ENCODE peak calls at places on chromosome 5, in six cellular contexts. X is bronchial epithelial cell; P is effector memory CD8-positive, alpha-beta T cell; W is upper lobe of right lung; U is Kasumi-1; T is vagina. G is an unnamed sample.

GRCh38 chr5:82641362-82641988 is 363.3 kb upstream of the RPS23 start:
- DNase-seq in P (peak), T (no peak), U (peak), X (peak), W (no peak), G (peak)

GRCh38 chr5:1668141-1668721 is 131.4 kb downstream of the MRPL36 start:
- DNase-seq in P (no peak), X (no peak), W (no peak), U (no peak), T (no peak), G (peak)

GRCh38 chr5:891837-892389 is 688 bp downstream of the BRD9 start:
- DNase-seq in W (no peak), P (no peak), U (peak), X (peak), T (no peak), G (no peak)

GRCh38 chr5:57566914-57567313 is 84.3 kb upstream of the ACTBL2 start:
- DNase-seq in U (no peak), X (peak), W (no peak), T (no peak), P (no peak), G (no peak)

GRCh38 chr5:174680901-174681565 is 43.3 kb upstream of the MSX2 start:
- DNase-seq in X (no peak), P (no peak), U (no peak), T (no peak), W (no peak), G (no peak)

GRCh38 chr5:148455055-148455675 is 71.4 kb downstream of the FBXO38 start:
- DNase-seq in X (peak), P (no peak), W (no peak), U (no peak), T (no peak), G (no peak)

GRCh38 chr5:172123269-172123692 is 64.7 kb downstream of the STK10 start:
- DNase-seq in W (no peak), X (peak), P (no peak), U (no peak), T (no peak), G (peak)

GRCh38 chr5:132410451-132411381 is 41.2 kb downstream of the SLC22A5 start:
- DNase-seq in W (peak), U (peak), X (no peak), P (peak), T (no peak), G (peak)

GRCh38 chr5:112186401-112186990 is 232.6 kb downstream of the EPB41L4A start:
- DNase-seq in W (no peak), U (peak), X (peak), P (no peak), T (no peak), G (peak)

GRCh38 chr5:56557198-56557597 is 258.2 kb upstream of the MAP3K1 start:
- DNase-seq in T (no peak), W (no peak), U (no peak), X (peak), P (no peak), G (no peak)

GRCh38 chr5:41921874-41922273 is 3.2 kb upstream of the FBXO4 start:
- DNase-seq in P (no peak), U (no peak), X (peak), W (no peak), T (no peak), G (no peak)

GRCh38 chr5:56286015-56286992 is 53.2 kb upstream of the ANKRD55 start:
- DNase-seq in T (no peak), P (no peak), X (no peak), W (no peak), U (no peak), G (no peak)

GRCh38 chr5:88518131-88519016 is 249.7 kb upstream of the TMEM161B start:
- DNase-seq in U (no peak), X (no peak), P (no peak), W (no peak), T (no peak), G (no peak)

GRCh38 chr5:171309526-171310333 is 682 bp downstream of the TLX3 start:
- DNase-seq in T (no peak), W (peak), U (peak), P (no peak), X (no peak), G (peak)

GRCh38 chr5:88827997-88828396 is 55.0 kb downstream of the MEF2C start:
- DNase-seq in U (peak), T (no peak), X (no peak), W (no peak), P (no peak), G (no peak)

GRCh38 chr5:78547171-78547570 is 101.4 kb downstream of the LHFPL2 start:
- DNase-seq in U (no peak), W (no peak), P (no peak), T (no peak), X (no peak), G (no peak)

GRCh38 chr5:126263567-126264173 is 159.5 kb upstream of the GRAMD2B start:
- DNase-seq in X (no peak), U (no peak), P (no peak), T (no peak), W (no peak), G (no peak)

GRCh38 chr5:136236479-136237083 is 43.6 kb upstream of the SMIM32 start:
- DNase-seq in W (no peak), P (no peak), T (no peak), U (no peak), X (peak), G (no peak)

GRCh38 chr5:124901081-124901480 is 154.6 kb upstream of the ZNF608 start:
- DNase-seq in U (no peak), X (no peak), T (no peak), P (no peak), W (no peak), G (no peak)

GRCh38 chr5:91407204-91407603 is 24.1 kb upstream of the ARRDC3 start:
- DNase-seq in P (no peak), U (no peak), T (no peak), W (no peak), X (no peak), G (no peak)

GRCh38 chr5:168699002-168699401 is 119.8 kb upstream of the PANK3 start:
- DNase-seq in W (no peak), X (no peak), U (no peak), T (no peak), P (no peak), G (no peak)